ENCODE peak calls at places on chromosomes 1 and 21, in eight cellular contexts. C is astrocyte of the spinal cord, F is left lung, U is A549, V is fibroblast of lung, Z is mucosa of descending colon, R is suprapubic skin, Q is AG04449. W is an unnamed sample.

GRCh38 chr21:44800971-44801467 is 601 bp downstream of the UBE2G2 start:
- DNase-seq in C (peak; percentile 32), F (no peak), U (peak; percentile 62), V (peak; percentile 41), Z (no peak), R (no peak), Q (no peak), W (no peak)

GRCh38 chr1:29687601-29688244 is 451.4 kb downstream of the PTPRU start:
- DNase-seq in C (peak; percentile 41), F (no peak), U (no peak), V (peak; percentile 78), Z (no peak), R (peak; percentile 26), Q (no peak), W (no peak)

GRCh38 chr1:219171192-219171935 is 2.3 kb upstream of the LYPLAL1 start:
- DNase-seq in C (no peak), F (no peak), U (no peak), V (peak; percentile 38), Z (no peak), R (no peak), Q (no peak), W (no peak)

GRCh38 chr1:235127774-235128452 is 724 bp downstream of the TOMM20 start:
- DNase-seq in C (peak; percentile 10), F (no peak), U (no peak), V (no peak), Z (no peak), R (no peak), Q (no peak), W (no peak)

GRCh38 chr1:235077571-235078479 is 50.8 kb downstream of the TOMM20 start:
- DNase-seq in C (no peak), F (peak; percentile 59), U (no peak), V (no peak), Z (peak; percentile 56), R (no peak), Q (no peak), W (no peak)

GRCh38 chr1:234972411-234973191 is 156.0 kb downstream of the TOMM20 start:
- DNase-seq in C (no peak), F (no peak), U (no peak), V (peak; percentile 60), Z (no peak), R (peak; percentile 65), Q (no peak), W (no peak)

GRCh38 chr1:165890684-165891083 is 63.3 kb downstream of the UCK2 start:
- DNase-seq in C (peak; percentile 9), F (no peak), U (no peak), V (peak; percentile 28), Z (no peak), R (no peak), Q (no peak), W (no peak)

GRCh38 chr1:118184737-118185082 is 318 bp downstream of the SPAG17 start:
- DNase-seq in C (no peak), F (no peak), U (no peak), V (peak; percentile 6), Z (no peak), R (no peak), Q (no peak), W (no peak)

GRCh38 chr1:82604524-82604923 is 803.8 kb downstream of the ADGRL2 start:
- DNase-seq in C (no peak), F (no peak), U (no peak), V (no peak), Z (no peak), R (no peak), Q (no peak), W (no peak)

GRCh38 chr1:33152685-33153432 is 29.0 kb downstream of the TRIM62 start:
- DNase-seq in C (peak; percentile 64), F (no peak), U (no peak), V (no peak), Z (peak; percentile 60), R (no peak), Q (no peak), W (no peak)

GRCh38 chr1:108747128-108747827 is 804 bp downstream of the STXBP3 start:
- DNase-seq in C (peak; percentile 89), F (peak; percentile 84), U (peak; percentile 72), V (peak; percentile 89), Z (peak; percentile 85), R (peak; percentile 93), Q (peak; percentile 36), W (peak; percentile 33)

GRCh38 chr1:15171271-15171908 is 17.8 kb downstream of the TMEM51 start:
- DNase-seq in C (no peak), F (no peak), U (no peak), V (no peak), Z (no peak), R (no peak), Q (no peak), W (no peak)

GRCh38 chr1:108524676-108525075 is 35.2 kb upstream of the EEIG2 start:
- DNase-seq in C (no peak), F (no peak), U (no peak), V (no peak), Z (no peak), R (no peak), Q (no peak), W (no peak)

GRCh38 chr1:17004466-17005364 is 7.0 kb downstream of the ATP13A2 start:
- DNase-seq in C (no peak), F (no peak), U (peak; percentile 29), V (no peak), Z (no peak), R (no peak), Q (no peak), W (no peak)

GRCh38 chr1:164602480-164603093 is 43.6 kb downstream of the PBX1 start:
- DNase-seq in C (peak; percentile 71), F (peak; percentile 66), U (no peak), V (peak; percentile 86), Z (peak; percentile 68), R (no peak), Q (no peak), W (no peak)
- TF ChIP-seq CTCF in C (no peak), F (no peak), U (no peak), V (no peak), Z (no peak), R (no peak), Q (no peak), W (no peak)

DNA sequence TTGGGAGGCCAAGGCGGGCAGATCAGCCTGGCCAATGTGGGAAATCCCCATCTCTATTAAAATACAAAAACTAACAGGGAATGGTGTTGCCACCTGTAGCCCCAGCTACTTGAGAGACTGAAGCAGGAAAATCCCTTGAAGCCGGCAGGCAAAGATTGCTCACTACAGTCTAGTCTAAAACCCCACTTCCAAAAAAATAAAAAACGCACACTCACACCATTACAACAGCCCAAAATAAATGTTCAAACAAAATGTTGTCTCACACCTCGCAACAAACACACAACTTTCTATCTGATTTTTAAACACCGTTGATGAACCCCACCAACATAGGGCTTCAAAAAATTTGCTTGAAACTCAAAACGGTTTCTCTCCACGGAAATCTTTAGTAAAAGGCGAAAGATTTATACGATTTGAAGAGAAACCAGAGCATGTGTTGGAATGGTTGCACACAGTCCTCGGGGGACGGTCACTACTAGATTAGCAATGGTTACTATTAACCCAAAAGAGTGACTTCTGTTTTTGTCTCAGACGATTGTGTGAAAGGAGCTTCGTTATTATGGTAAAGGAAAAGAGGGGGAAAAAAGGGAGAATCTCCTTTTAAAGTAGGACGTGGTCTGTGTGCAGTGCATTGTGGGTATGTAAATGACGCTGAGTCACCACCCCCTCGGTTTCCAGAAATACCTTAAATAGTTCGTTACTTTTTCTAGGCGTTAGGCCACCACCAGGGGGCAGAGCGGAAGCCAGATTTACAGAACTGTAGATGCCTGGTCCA is at the start of gene RNU5D-1:
- DNase-seq in C (peak; percentile 98), F (peak; percentile 94), U (peak; percentile 72), V (peak; percentile 98), Z (peak; percentile 91), R (peak; percentile 98), Q (peak; percentile 90), W (peak; percentile 91)
- TF ChIP-seq CTCF in C (peak; percentile 80), F (peak; percentile 88), U (peak; percentile 68), V (peak; percentile 79), Z (peak; percentile 76), R (peak; percentile 98), Q (peak; percentile 72), W (peak; percentile 96)

DNA sequence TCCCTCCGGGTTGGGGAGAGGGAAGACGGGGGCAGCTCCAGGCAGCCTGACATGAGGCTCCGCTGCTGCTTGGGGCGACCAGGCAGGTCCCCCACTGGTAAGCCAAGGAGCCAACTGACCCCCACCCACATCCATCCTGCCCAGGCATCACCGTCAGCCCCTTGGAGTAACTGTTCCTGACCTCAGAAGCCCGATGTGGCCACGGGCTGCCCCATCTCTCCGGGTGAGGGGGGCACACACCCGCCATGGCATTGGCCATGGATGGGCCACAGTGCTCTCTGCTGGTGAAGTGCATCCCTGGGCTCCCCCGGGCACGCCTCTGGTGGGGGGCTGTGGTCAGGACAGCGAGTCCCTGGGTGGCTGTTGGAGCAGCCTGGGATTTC is 100.0 kb downstream of the CRYAA start:
- DNase-seq in C (no peak), F (no peak), U (no peak), V (no peak), Z (peak; percentile 29), R (no peak), Q (no peak), W (no peak)
- TF ChIP-seq CTCF in C (no peak), F (no peak), U (no peak), V (no peak), Z (no peak), R (no peak), Q (no peak), W (no peak)

GRCh38 chr1:6183520-6183989 is 3.4 kb upstream of the CHD5 start:
- DNase-seq in C (no peak), F (no peak), U (no peak), V (no peak), Z (no peak), R (no peak), Q (no peak), W (no peak)

GRCh38 chr1:6188466-6188865 is 8.3 kb upstream of the CHD5 start:
- DNase-seq in C (no peak), F (no peak), U (no peak), V (no peak), Z (no peak), R (no peak), Q (no peak), W (no peak)

GRCh38 chr1:6184083-6184783 is 4.1 kb upstream of the CHD5 start:
- DNase-seq in C (no peak), F (no peak), U (no peak), V (no peak), Z (no peak), R (no peak), Q (no peak), W (no peak)

GRCh38 chr1:6185151-6185550 is 5.0 kb upstream of the CHD5 start:
- DNase-seq in C (peak; percentile 43), F (no peak), U (no peak), V (peak; percentile 86), Z (no peak), R (no peak), Q (peak; percentile 68), W (no peak)

GRCh38 chr1:6185635-6186382 is 5.7 kb upstream of the CHD5 start:
- DNase-seq in C (peak; percentile 32), F (no peak), U (no peak), V (peak; percentile 32), Z (no peak), R (no peak), Q (no peak), W (no peak)
- TF ChIP-seq CTCF in C (peak; percentile 64), F (no peak), U (peak; percentile 52), V (peak; percentile 23), Z (no peak), R (no peak), Q (peak; percentile 35), W (peak; percentile 35)